ENCODE peak calls at places on chromosomes 1 and 21, in six cellular contexts. T is stromal cell of bone marrow, Q is HFFc6, P is NCI-H187, D is esophagus squamous epithelium, I is uterus. V is an unnamed sample.

GRCh38 chr1:194813109-194813508 is 1626.7 kb upstream of the B3GALT2 start:
- DNase-seq in Q (no peak), I (no peak), P (no peak), D (no peak), T (no peak), V (no peak)

GRCh38 chr1:228756457-228756856 is 21.2 kb downstream of the RHOU start:
- DNase-seq in T (no peak), P (no peak), Q (no peak), I (no peak), D (no peak), V (no peak)

GRCh38 chr1:162391790-162392563 is 10.4 kb downstream of the C1orf226 start:
- DNase-seq in Q (peak; percentile 34), D (no peak), I (no peak), T (peak; percentile 24), P (peak; percentile 28), V (peak; percentile 54)

GRCh38 chr21:35796834-35797233 is 263.5 kb downstream of the SETD4 start:
- DNase-seq in T (no peak), Q (no peak), D (no peak), I (no peak), P (no peak), V (no peak)

GRCh38 chr21:45517249-45518065 is 24.8 kb downstream of the SLC19A1 start:
- DNase-seq in D (no peak), I (no peak), T (no peak), Q (no peak), P (no peak), V (no peak)

GRCh38 chr1:93845554-93846150 is 33.4 kb downstream of the DNTTIP2 start:
- DNase-seq in P (no peak), Q (peak; percentile 92), I (peak; percentile 30), T (peak; percentile 70), D (no peak), V (peak; percentile 72)

GRCh38 chr1:110606784-110607662 is 865 bp upstream of the KCNA2 start:
- DNase-seq in T (no peak), Q (no peak), I (no peak), P (no peak), D (no peak), V (no peak)

GRCh38 chr1:50705041-50705440 is 255.0 kb downstream of the FAF1 start:
- DNase-seq in D (no peak), T (no peak), I (no peak), Q (no peak), P (no peak), V (no peak)

GRCh38 chr1:107787299-107787698 is 177.7 kb downstream of the VAV3 start:
- DNase-seq in I (no peak), Q (no peak), D (no peak), T (no peak), P (no peak), V (no peak)

GRCh38 chr1:204265665-204266064 is 51.9 kb upstream of the GOLT1A start:
- DNase-seq in D (no peak), I (no peak), Q (no peak), P (no peak), T (no peak), V (no peak)

GRCh38 chr21:41932191-41932575 is 21.6 kb downstream of the C2CD2 start:
- DNase-seq in I (no peak), D (no peak), T (no peak), P (no peak), Q (peak; percentile 91), V (peak; percentile 71)

GRCh38 chr1:70384542-70384941 is 26.5 kb upstream of the CTH start:
- DNase-seq in D (no peak), Q (no peak), P (no peak), T (no peak), I (no peak), V (no peak)

GRCh38 chr1:18849252-18849651 is 10.2 kb downstream of the TAS1R2 start:
- DNase-seq in D (no peak), T (no peak), I (no peak), P (no peak), Q (no peak), V (no peak)

GRCh38 chr1:173868266-173869107 is at the start of gene ZBTB37:
- DNase-seq in Q (no peak), D (peak; percentile 78), I (peak; percentile 81), P (peak; percentile 98), T (no peak), V (peak; percentile 72)

GRCh38 chr21:39345440-39345839 is 3.4 kb downstream of the HMGN1 start:
- DNase-seq in Q (no peak), T (no peak), D (no peak), P (no peak), I (no peak), V (no peak)

GRCh38 chr1:195472298-195472697 is 1135.9 kb downstream of the KCNT2 start:
- DNase-seq in T (no peak), I (no peak), Q (no peak), P (no peak), D (no peak), V (no peak)

GRCh38 chr1:92515796-92516201 is 29.1 kb upstream of the GFI1 start:
- DNase-seq in Q (no peak), D (no peak), I (no peak), P (no peak), T (no peak), V (no peak)

GRCh38 chr1:59354754-59355337 is 58.0 kb downstream of the FGGY start:
- DNase-seq in P (no peak), I (peak; percentile 86), D (no peak), Q (no peak), T (no peak), V (no peak)

GRCh38 chr1:50989694-50990093 is 19.6 kb downstream of the CDKN2C start:
- DNase-seq in P (no peak), Q (no peak), D (no peak), T (peak; percentile 87), I (no peak), V (no peak)

GRCh38 chr21:35511298-35512162 is 462.4 kb upstream of the RUNX1 start:
- DNase-seq in D (no peak), T (peak; percentile 29), I (no peak), P (no peak), Q (peak; percentile 68), V (no peak)

GRCh38 chr1:6686294-6686693 is 15.3 kb downstream of the DNAJC11 start:
- DNase-seq in P (no peak), T (no peak), D (no peak), I (no peak), Q (peak; percentile 54), V (peak; percentile 41)

GRCh38 chr1:101175886-101176285 is 60.9 kb upstream of the S1PR1 start:
- DNase-seq in P (no peak), I (no peak), D (no peak), T (no peak), Q (no peak), V (no peak)

GRCh38 chr1:6743189-6744101 is 41.8 kb upstream of the CAMTA1 start:
- DNase-seq in D (no peak), Q (peak; percentile 82), P (no peak), I (peak; percentile 62), T (peak; percentile 91), V (peak; percentile 78)

GRCh38 chr1:230917284-230918135 is 49.2 kb upstream of the C1orf198 start:
- DNase-seq in I (peak; percentile 66), Q (peak; percentile 46), D (no peak), T (peak; percentile 53), P (peak; percentile 54), V (peak; percentile 59)

V was measured in AG08396.